ENCODE peak calls at places on chromosomes 5 and 9, in four cellular contexts. T, L, C and S are unnamed samples.

GRCh38 chr5:52925001-52925400 is 64.2 kb upstream of the ITGA2 start:
- DNase-seq in T (no peak), L (no peak), C (no peak), S (no peak)

GRCh38 chr5:127355342-127355741 is 64.7 kb downstream of the MEGF10 start:
- DNase-seq in T (no peak), L (no peak), C (peak; percentile 71), S (no peak)

GRCh38 chr9:126986506-126986951 is 71.9 kb downstream of the RALGPS1 start:
- DNase-seq in T (no peak), L (no peak), C (no peak), S (no peak)

GRCh38 chr9:123349691-123350480 is 6.1 kb upstream of the CRB2 start:
- DNase-seq in T (peak; percentile 27), L (no peak), C (peak; percentile 84), S (peak; percentile 35)

GRCh38 chr9:6014668-6015270 is 655 bp downstream of the RANBP6 start:
- DNase-seq in T (peak; percentile 41), L (no peak), C (no peak), S (peak; percentile 93)

GRCh38 chr9:34507556-34507955 is 15.2 kb downstream of the ENHO start:
- DNase-seq in T (no peak), L (no peak), C (no peak), S (no peak)

GRCh38 chr9:134957165-134957944 is 39.6 kb upstream of the FCN1 start:
- DNase-seq in T (no peak), L (no peak), C (no peak), S (no peak)

GRCh38 chr5:179699640-179700298 is 1.0 kb downstream of the CANX start:
- DNase-seq in T (no peak), L (no peak), C (no peak), S (peak; percentile 43)

GRCh38 chr5:148482697-148483462 is 99.1 kb downstream of the FBXO38 start:
- DNase-seq in T (no peak), L (no peak), C (peak; percentile 79), S (peak; percentile 31)

GRCh38 chr5:55232194-55232984 is 1.0 kb downstream of the CCNO start:
- DNase-seq in T (peak; percentile 64), L (no peak), C (peak; percentile 71), S (no peak)

GRCh38 chr5:168611163-168611562 is 32.0 kb upstream of the PANK3 start:
- DNase-seq in T (no peak), L (no peak), C (peak; percentile 6), S (peak; percentile 53)

GRCh38 chr5:57780306-57780958 is 297.8 kb upstream of the ACTBL2 start:
- DNase-seq in T (no peak), L (no peak), C (no peak), S (no peak)

GRCh38 chr5:96624631-96625030 is 37.5 kb upstream of the CAST start:
- DNase-seq in T (no peak), L (no peak), C (no peak), S (no peak)

GRCh38 chr9:73153793-73154227 is 2.1 kb downstream of the ANXA1 start:
- DNase-seq in T (no peak), L (no peak), C (no peak), S (no peak)

GRCh38 chr5:175718401-175719108 is 60.7 kb downstream of the HRH2 start:
- DNase-seq in T (peak; percentile 17), L (no peak), C (no peak), S (peak; percentile 21)

GRCh38 chr5:73143716-73144115 is 23.3 kb downstream of the TMEM171 start:
- DNase-seq in T (no peak), L (no peak), C (no peak), S (no peak)

GRCh38 chr9:23829580-23830458 is 3.8 kb upstream of the ELAVL2 start:
- DNase-seq in T (no peak), L (no peak), C (no peak), S (peak; percentile 18)

GRCh38 chr9:28951945-28952344 is 1378.7 kb upstream of the C9orf72 start:
- DNase-seq in T (no peak), L (no peak), C (no peak), S (no peak)

GRCh38 chr5:98121036-98121936 is 652.2 kb upstream of the RGMB start:
- DNase-seq in T (no peak), L (no peak), C (no peak), S (no peak)

GRCh38 chr5:157559301-157559700 is 16.3 kb downstream of the ADAM19 start:
- DNase-seq in T (no peak), L (no peak), C (no peak), S (peak; percentile 76)